ENCODE peak calls at places on chromosomes 2 and 18, in nine cellular contexts. One of them, this sample, is unnamed.

GRCh38 chr2:224039770-224040088 is 643 bp upstream of the SERPINE2 start:
- DNase-seq in esophagus muscularis mucosa: no peak
- DNase-seq in upper lobe of left lung: no peak
- DNase-seq in suprapubic skin: no peak
- DNase-seq in HepG2: no peak
- DNase-seq in spleen: no peak
- DNase-seq in GM12878: no peak
- DNase-seq in SK-N-SH: no peak
- DNase-seq in H1: no peak
- DNase-seq in this sample: no peak

GRCh38 chr2:191927319-191927867 is 80.5 kb upstream of the CAVIN2 start:
- DNase-seq in upper lobe of left lung: peak; percentile 91
- DNase-seq in spleen: no peak
- DNase-seq in GM12878: no peak
- DNase-seq in HepG2: no peak
- DNase-seq in esophagus muscularis mucosa: no peak
- DNase-seq in suprapubic skin: no peak
- DNase-seq in H1: no peak
- DNase-seq in SK-N-SH: no peak
- DNase-seq in this sample: peak; percentile 77

GRCh38 chr18:9827856-9828793 is 57.6 kb upstream of the TXNDC2 start:
- DNase-seq in GM12878: no peak
- DNase-seq in HepG2: no peak
- DNase-seq in suprapubic skin: no peak
- DNase-seq in H1: no peak
- DNase-seq in spleen: peak; percentile 82
- DNase-seq in upper lobe of left lung: peak; percentile 87
- DNase-seq in SK-N-SH: no peak
- DNase-seq in esophagus muscularis mucosa: peak; percentile 91
- DNase-seq in this sample: peak; percentile 56

GRCh38 chr2:216829533-216829932 is 30.3 kb downstream of the TNP1 start:
- DNase-seq in GM12878: no peak
- DNase-seq in spleen: no peak
- DNase-seq in H1: no peak
- DNase-seq in HepG2: no peak
- DNase-seq in suprapubic skin: peak; percentile 72
- DNase-seq in esophagus muscularis mucosa: no peak
- DNase-seq in SK-N-SH: no peak
- DNase-seq in upper lobe of left lung: peak; percentile 30
- DNase-seq in this sample: peak; percentile 92

GRCh38 chr2:188572592-188572991 is 280.9 kb downstream of the GULP1 start:
- DNase-seq in H1: no peak
- DNase-seq in spleen: no peak
- DNase-seq in HepG2: no peak
- DNase-seq in GM12878: no peak
- DNase-seq in esophagus muscularis mucosa: no peak
- DNase-seq in suprapubic skin: no peak
- DNase-seq in SK-N-SH: no peak
- DNase-seq in upper lobe of left lung: no peak
- DNase-seq in this sample: no peak

GRCh38 chr2:128270306-128271185 is 48.1 kb downstream of the HS6ST1 start:
- DNase-seq in esophagus muscularis mucosa: no peak
- DNase-seq in HepG2: peak; percentile 48
- DNase-seq in suprapubic skin: no peak
- DNase-seq in SK-N-SH: peak; percentile 17
- DNase-seq in upper lobe of left lung: peak; percentile 17
- DNase-seq in H1: no peak
- DNase-seq in spleen: peak; percentile 72
- DNase-seq in GM12878: no peak
- DNase-seq in this sample: no peak

GRCh38 chr18:37393945-37394609 is 171.5 kb downstream of the CELF4 start:
- DNase-seq in suprapubic skin: peak; percentile 82
- DNase-seq in HepG2: no peak
- DNase-seq in SK-N-SH: peak; percentile 97
- DNase-seq in GM12878: no peak
- DNase-seq in esophagus muscularis mucosa: no peak
- DNase-seq in H1: peak; percentile 89
- DNase-seq in spleen: peak; percentile 93
- DNase-seq in upper lobe of left lung: peak; percentile 53
- DNase-seq in this sample: peak; percentile 42

GRCh38 chr2:233434666-233435375 is 80.5 kb downstream of the DGKD start:
- DNase-seq in esophagus muscularis mucosa: no peak
- DNase-seq in H1: no peak
- DNase-seq in HepG2: no peak
- DNase-seq in spleen: peak; percentile 59
- DNase-seq in upper lobe of left lung: peak; percentile 13
- DNase-seq in SK-N-SH: no peak
- DNase-seq in GM12878: no peak
- DNase-seq in suprapubic skin: peak; percentile 31
- DNase-seq in this sample: peak; percentile 25

GRCh38 chr18:3333056-3333720 is 71.3 kb downstream of the MYL12B start:
- DNase-seq in esophagus muscularis mucosa: no peak
- DNase-seq in SK-N-SH: no peak
- DNase-seq in spleen: no peak
- DNase-seq in HepG2: no peak
- DNase-seq in GM12878: no peak
- DNase-seq in H1: no peak
- DNase-seq in upper lobe of left lung: no peak
- DNase-seq in suprapubic skin: no peak
- DNase-seq in this sample: no peak

DNA sequence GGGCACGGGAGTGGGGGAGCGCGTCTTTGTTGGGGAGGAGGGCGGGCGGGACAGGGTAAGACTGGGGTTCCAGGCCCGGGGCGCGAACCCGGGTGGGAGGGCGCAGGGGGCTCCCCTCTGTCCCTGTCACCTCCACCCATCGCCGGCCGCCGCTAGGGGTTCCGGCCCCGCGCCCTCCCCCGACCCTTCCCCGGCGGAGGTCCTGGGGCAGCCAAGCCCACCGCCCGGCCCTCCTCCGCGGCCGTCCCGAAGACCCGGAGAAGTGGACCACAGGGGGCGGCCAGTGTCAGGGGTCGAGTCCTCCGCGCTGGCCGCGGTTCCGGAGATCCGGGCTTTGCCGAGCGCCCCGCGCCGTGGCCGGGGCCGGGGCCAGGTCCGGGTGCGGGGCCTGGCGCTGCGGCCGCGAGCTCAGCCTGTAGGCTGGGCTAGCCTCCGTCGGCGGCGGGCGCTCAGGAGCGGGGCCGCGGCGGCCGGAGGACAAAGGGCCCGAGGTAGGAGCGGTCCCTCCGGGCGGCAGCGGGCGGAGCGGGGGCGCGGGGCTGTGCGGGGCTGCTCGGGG is 16.6 kb upstream of the E2F6 start:
- DNase-seq in GM12878: no peak
- DNase-seq in H1: peak; percentile 88
- DNase-seq in upper lobe of left lung: no peak
- DNase-seq in suprapubic skin: no peak
- DNase-seq in esophagus muscularis mucosa: no peak
- DNase-seq in HepG2: no peak
- DNase-seq in SK-N-SH: peak; percentile 99
- DNase-seq in spleen: no peak
- DNase-seq in this sample: no peak
- TF ChIP-seq CTCF in GM12878: no peak
- TF ChIP-seq CTCF in H1: no peak
- TF ChIP-seq CTCF in upper lobe of left lung: no peak
- TF ChIP-seq CTCF in suprapubic skin: no peak
- TF ChIP-seq CTCF in esophagus muscularis mucosa: no peak
- TF ChIP-seq CTCF in HepG2: peak; percentile 25
- TF ChIP-seq CTCF in SK-N-SH: peak; percentile 18
- TF ChIP-seq CTCF in spleen: no peak
- TF ChIP-seq CTCF in this sample: no peak

GRCh38 chr2:16763056-16763455 is 97.4 kb upstream of the CYRIA start:
- DNase-seq in H1: no peak
- DNase-seq in spleen: no peak
- DNase-seq in HepG2: no peak
- DNase-seq in suprapubic skin: no peak
- DNase-seq in GM12878: no peak
- DNase-seq in esophagus muscularis mucosa: no peak
- DNase-seq in upper lobe of left lung: peak; percentile 30
- DNase-seq in SK-N-SH: no peak
- DNase-seq in this sample: no peak
- TF ChIP-seq POLR2AphosphoS5 in H1: no peak
- TF ChIP-seq POLR2AphosphoS5 in spleen: no peak
- TF ChIP-seq POLR2AphosphoS5 in HepG2: no peak
- TF ChIP-seq POLR2AphosphoS5 in suprapubic skin: no peak
- TF ChIP-seq POLR2AphosphoS5 in GM12878: no peak
- TF ChIP-seq POLR2AphosphoS5 in esophagus muscularis mucosa: no peak
- TF ChIP-seq POLR2AphosphoS5 in upper lobe of left lung: no peak
- TF ChIP-seq POLR2AphosphoS5 in SK-N-SH: no peak
- TF ChIP-seq POLR2AphosphoS5 in this sample: no peak

GRCh38 chr2:118089015-118089800 is 937 bp downstream of the INSIG2 start:
- DNase-seq in upper lobe of left lung: peak; percentile 37
- DNase-seq in GM12878: no peak
- DNase-seq in esophagus muscularis mucosa: no peak
- DNase-seq in H1: no peak
- DNase-seq in SK-N-SH: peak; percentile 36
- DNase-seq in suprapubic skin: no peak
- DNase-seq in HepG2: peak; percentile 89
- DNase-seq in spleen: no peak
- DNase-seq in this sample: peak; percentile 34
- TF ChIP-seq CTCF in upper lobe of left lung: peak; percentile 48
- TF ChIP-seq CTCF in GM12878: no peak
- TF ChIP-seq CTCF in esophagus muscularis mucosa: no peak
- TF ChIP-seq CTCF in H1: no peak
- TF ChIP-seq CTCF in SK-N-SH: no peak
- TF ChIP-seq CTCF in suprapubic skin: no peak
- TF ChIP-seq CTCF in HepG2: peak; percentile 2
- TF ChIP-seq CTCF in spleen: peak; percentile 43
- TF ChIP-seq CTCF in this sample: no peak

GRCh38 chr2:73907840-73908452 is 15.1 kb downstream of the ACTG2 start:
- DNase-seq in upper lobe of left lung: peak; percentile 32
- DNase-seq in HepG2: peak; percentile 37
- DNase-seq in SK-N-SH: no peak
- DNase-seq in spleen: no peak
- DNase-seq in esophagus muscularis mucosa: no peak
- DNase-seq in H1: peak; percentile 64
- DNase-seq in suprapubic skin: no peak
- DNase-seq in GM12878: peak; percentile 26
- DNase-seq in this sample: no peak
- TF ChIP-seq POLR2AphosphoS5 in upper lobe of left lung: no peak
- TF ChIP-seq POLR2AphosphoS5 in HepG2: no peak
- TF ChIP-seq POLR2AphosphoS5 in SK-N-SH: no peak
- TF ChIP-seq POLR2AphosphoS5 in spleen: no peak
- TF ChIP-seq POLR2AphosphoS5 in esophagus muscularis mucosa: peak; percentile 68
- TF ChIP-seq POLR2AphosphoS5 in H1: peak; percentile 20
- TF ChIP-seq POLR2AphosphoS5 in suprapubic skin: no peak
- TF ChIP-seq POLR2AphosphoS5 in GM12878: no peak
- TF ChIP-seq POLR2AphosphoS5 in this sample: no peak

GRCh38 chr2:101150306-101151140 is 659 bp downstream of the TBC1D8 start:
- DNase-seq in GM12878: no peak
- DNase-seq in esophagus muscularis mucosa: no peak
- DNase-seq in SK-N-SH: peak; percentile 78
- DNase-seq in H1: peak; percentile 77
- DNase-seq in spleen: peak; percentile 86
- DNase-seq in upper lobe of left lung: peak; percentile 56
- DNase-seq in suprapubic skin: peak; percentile 73
- DNase-seq in HepG2: no peak
- DNase-seq in this sample: peak; percentile 57
- TF ChIP-seq CTCF in GM12878: peak; percentile 12
- TF ChIP-seq CTCF in esophagus muscularis mucosa: no peak
- TF ChIP-seq CTCF in SK-N-SH: no peak
- TF ChIP-seq CTCF in H1: no peak
- TF ChIP-seq CTCF in spleen: no peak
- TF ChIP-seq CTCF in upper lobe of left lung: no peak
- TF ChIP-seq CTCF in suprapubic skin: no peak
- TF ChIP-seq CTCF in HepG2: peak; percentile 59
- TF ChIP-seq CTCF in this sample: no peak

GRCh38 chr2:47323009-47323821 is 79.7 kb upstream of the MSH2 start:
- DNase-seq in upper lobe of left lung: peak; percentile 86
- DNase-seq in H1: peak; percentile 94
- DNase-seq in esophagus muscularis mucosa: peak; percentile 94
- DNase-seq in spleen: peak; percentile 92
- DNase-seq in GM12878: peak; percentile 66
- DNase-seq in suprapubic skin: peak; percentile 75
- DNase-seq in HepG2: peak; percentile 69
- DNase-seq in SK-N-SH: peak; percentile 87
- DNase-seq in this sample: peak; percentile 73
- TF ChIP-seq POLR2AphosphoS5 in upper lobe of left lung: peak; percentile 18
- TF ChIP-seq POLR2AphosphoS5 in H1: no peak
- TF ChIP-seq POLR2AphosphoS5 in esophagus muscularis mucosa: peak; percentile 63
- TF ChIP-seq POLR2AphosphoS5 in spleen: no peak
- TF ChIP-seq POLR2AphosphoS5 in GM12878: no peak
- TF ChIP-seq POLR2AphosphoS5 in suprapubic skin: no peak
- TF ChIP-seq POLR2AphosphoS5 in HepG2: peak; percentile 19
- TF ChIP-seq POLR2AphosphoS5 in SK-N-SH: no peak
- TF ChIP-seq POLR2AphosphoS5 in this sample: peak; percentile 55

GRCh38 chr2:29241341-29241740 is 126.1 kb downstream of the CLIP4 start:
- DNase-seq in esophagus muscularis mucosa: no peak
- DNase-seq in suprapubic skin: peak; percentile 30
- DNase-seq in spleen: peak; percentile 28
- DNase-seq in H1: no peak
- DNase-seq in HepG2: no peak
- DNase-seq in SK-N-SH: no peak
- DNase-seq in upper lobe of left lung: no peak
- DNase-seq in GM12878: no peak
- DNase-seq in this sample: no peak

GRCh38 chr2:29235411-29235810 is 120.2 kb downstream of the CLIP4 start:
- DNase-seq in HepG2: no peak
- DNase-seq in suprapubic skin: peak; percentile 38
- DNase-seq in SK-N-SH: no peak
- DNase-seq in H1: no peak
- DNase-seq in upper lobe of left lung: peak; percentile 3
- DNase-seq in esophagus muscularis mucosa: no peak
- DNase-seq in spleen: peak; percentile 32
- DNase-seq in GM12878: no peak
- DNase-seq in this sample: no peak

GRCh38 chr2:29239209-29239960 is 124.2 kb downstream of the CLIP4 start:
- DNase-seq in GM12878: no peak
- DNase-seq in H1: no peak
- DNase-seq in esophagus muscularis mucosa: no peak
- DNase-seq in SK-N-SH: no peak
- DNase-seq in upper lobe of left lung: no peak
- DNase-seq in suprapubic skin: peak; percentile 27
- DNase-seq in spleen: peak; percentile 54
- DNase-seq in HepG2: no peak
- DNase-seq in this sample: no peak

GRCh38 chr2:29236074-29236473 is 120.9 kb downstream of the CLIP4 start:
- DNase-seq in SK-N-SH: no peak
- DNase-seq in suprapubic skin: peak; percentile 43
- DNase-seq in upper lobe of left lung: no peak
- DNase-seq in HepG2: no peak
- DNase-seq in GM12878: no peak
- DNase-seq in esophagus muscularis mucosa: no peak
- DNase-seq in H1: no peak
- DNase-seq in spleen: peak; percentile 56
- DNase-seq in this sample: no peak

DNA sequence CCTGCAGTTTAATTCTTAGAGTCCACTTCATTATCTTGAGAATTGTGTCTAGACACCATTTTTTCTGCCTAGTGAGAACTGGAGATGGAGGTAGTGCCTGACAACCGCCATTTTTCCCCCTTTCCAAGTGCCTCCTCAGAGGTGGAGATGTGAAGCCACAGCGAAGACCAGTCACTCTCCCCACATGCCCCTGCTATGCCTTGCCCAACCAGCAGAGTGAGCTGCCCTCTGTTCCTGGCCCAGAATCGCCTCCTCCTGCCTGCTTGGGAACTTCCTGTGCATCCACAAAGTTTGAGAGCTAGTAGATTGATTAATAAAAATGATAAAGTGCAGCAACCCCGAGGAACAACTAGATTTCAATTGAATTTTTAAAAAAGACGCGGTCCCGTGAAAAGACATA is 123.3 kb downstream of the CLIP4 start:
- DNase-seq in suprapubic skin: peak; percentile 49
- DNase-seq in H1: peak; percentile 71
- DNase-seq in upper lobe of left lung: no peak
- DNase-seq in GM12878: no peak
- DNase-seq in spleen: peak; percentile 45
- DNase-seq in esophagus muscularis mucosa: no peak
- DNase-seq in HepG2: peak; percentile 34
- DNase-seq in SK-N-SH: peak; percentile 58
- DNase-seq in this sample: no peak
- TF ChIP-seq CTCF in suprapubic skin: no peak
- TF ChIP-seq CTCF in H1: peak; percentile 80
- TF ChIP-seq CTCF in upper lobe of left lung: peak; percentile 30
- TF ChIP-seq CTCF in GM12878: peak; percentile 58
- TF ChIP-seq CTCF in spleen: no peak
- TF ChIP-seq CTCF in esophagus muscularis mucosa: no peak
- TF ChIP-seq CTCF in HepG2: peak; percentile 70
- TF ChIP-seq CTCF in SK-N-SH: peak; percentile 58
- TF ChIP-seq CTCF in this sample: peak; percentile 16